ENCODE peak calls at places on chromosomes 1 and 21, in six cellular contexts. P is right lobe of liver, C is ascending aorta, V is Panc1, K is sigmoid colon, U is psoas muscle. D is an unnamed sample.

GRCh38 chr1:212482352-212483153 is 49.8 kb downstream of the NENF start:
- DNase-seq in P (no peak), C (no peak), V (no peak), K (no peak), U (no peak), D (no peak)

GRCh38 chr21:45072963-45073300 is 1.4 kb upstream of the ADARB1 start:
- DNase-seq in P (no peak), C (no peak), V (no peak), K (peak; percentile 54), U (no peak), D (no peak)

GRCh38 chr21:16534408-16535099 is 804.8 kb downstream of the USP25 start:
- DNase-seq in P (peak; percentile 47), C (no peak), V (no peak), K (peak; percentile 85), U (peak; percentile 85), D (peak; percentile 71)

GRCh38 chr1:7032992-7033391 is 247.7 kb downstream of the CAMTA1 start:
- DNase-seq in P (no peak), C (no peak), V (no peak), K (no peak), U (no peak), D (no peak)

GRCh38 chr1:178224358-178224757 is 130.5 kb downstream of the RASAL2 start:
- DNase-seq in P (no peak), C (no peak), V (no peak), K (no peak), U (no peak), D (no peak)

GRCh38 chr1:178693368-178693767 is 31.7 kb upstream of the RALGPS2 start:
- DNase-seq in P (no peak), C (no peak), V (no peak), K (no peak), U (no peak), D (no peak)

GRCh38 chr21:37017951-37018679 is 11.6 kb downstream of the RIPPLY3 start:
- DNase-seq in P (no peak), C (no peak), V (no peak), K (no peak), U (no peak), D (no peak)

GRCh38 chr1:14095001-14095400 is 395.0 kb downstream of the PRDM2 start:
- DNase-seq in P (no peak), C (no peak), V (no peak), K (no peak), U (no peak), D (no peak)

GRCh38 chr1:204573563-204573925 is 57.3 kb downstream of the MDM4 start:
- DNase-seq in P (no peak), C (no peak), V (peak; percentile 57), K (peak; percentile 0), U (no peak), D (no peak)

GRCh38 chr1:159014851-159015250 is 5.1 kb downstream of the IFI16 start:
- DNase-seq in P (no peak), C (no peak), V (no peak), K (no peak), U (no peak), D (no peak)

GRCh38 chr1:209038316-209038715 is 545.2 kb upstream of the CAMK1G start:
- DNase-seq in P (no peak), C (no peak), V (no peak), K (no peak), U (no peak), D (no peak)

GRCh38 chr21:40511976-40512375 is 335.0 kb downstream of the DSCAM start:
- DNase-seq in P (no peak), C (no peak), V (no peak), K (no peak), U (no peak), D (no peak)

GRCh38 chr1:216926681-216927080 is 203.5 kb upstream of the ESRRG start:
- DNase-seq in P (no peak), C (no peak), V (no peak), K (no peak), U (no peak), D (no peak)

GRCh38 chr1:183310753-183311465 is 107.3 kb downstream of the NMNAT2 start:
- DNase-seq in P (no peak), C (peak; percentile 39), V (no peak), K (no peak), U (no peak), D (no peak)

GRCh38 chr1:192147626-192148025 is 10.6 kb upstream of the RGS18 start:
- DNase-seq in P (no peak), C (no peak), V (no peak), K (no peak), U (no peak), D (no peak)

GRCh38 chr1:166840309-166841302 is 1.3 kb downstream of the POGK start:
- DNase-seq in P (no peak), C (no peak), V (no peak), K (no peak), U (no peak), D (peak; percentile 16)

GRCh38 chr1:152953761-152954160 is 6.8 kb downstream of the SPRR5 start:
- DNase-seq in P (no peak), C (no peak), V (no peak), K (no peak), U (no peak), D (no peak)

GRCh38 chr1:86429122-86429725 is 5.3 kb downstream of the CLCA2 start:
- DNase-seq in P (no peak), C (no peak), V (no peak), K (no peak), U (no peak), D (no peak)

GRCh38 chr21:33124879-33125278 is 54.9 kb downstream of the OLIG1 start:
- DNase-seq in P (no peak), C (no peak), V (no peak), K (no peak), U (no peak), D (no peak)

GRCh38 chr1:55536466-55536865 is 321.3 kb upstream of the USP24 start:
- DNase-seq in P (no peak), C (no peak), V (no peak), K (no peak), U (no peak), D (no peak)

GRCh38 chr1:234992065-234992464 is 136.6 kb downstream of the TOMM20 start:
- DNase-seq in P (no peak), C (no peak), V (no peak), K (no peak), U (no peak), D (no peak)

GRCh38 chr1:99602404-99602969 is 43.4 kb upstream of the PALMD start:
- DNase-seq in P (no peak), C (no peak), V (no peak), K (no peak), U (no peak), D (no peak)

GRCh38 chr1:17553970-17554369 is 14.5 kb downstream of the ARHGEF10L start:
- DNase-seq in P (no peak), C (no peak), V (no peak), K (no peak), U (no peak), D (no peak)

GRCh38 chr1:43834280-43835140 is 99.1 kb upstream of the ARTN start:
- DNase-seq in P (no peak), C (no peak), V (no peak), K (no peak), U (no peak), D (no peak)

GRCh38 chr1:193189442-193190095 is 3.2 kb upstream of the B3GALT2 start:
- DNase-seq in P (no peak), C (no peak), V (no peak), K (no peak), U (no peak), D (no peak)

GRCh38 chr1:21115098-21115760 is 61.5 kb downstream of the EIF4G3 start:
- DNase-seq in P (no peak), C (no peak), V (no peak), K (no peak), U (no peak), D (no peak)

GRCh38 chr1:118185083-118185899 is at the start of gene SPAG17:
- DNase-seq in P (peak; percentile 38), C (no peak), V (no peak), K (no peak), U (peak; percentile 80), D (no peak)

GRCh38 chr1:178470411-178470960 is 26.3 kb downstream of the CLEC20A start:
- DNase-seq in P (no peak), C (no peak), V (no peak), K (no peak), U (no peak), D (no peak)

GRCh38 chr1:18750600-18750999 is 108.9 kb downstream of the TAS1R2 start:
- DNase-seq in P (no peak), C (no peak), V (no peak), K (no peak), U (no peak), D (no peak)
- H3K27ac ChIP-seq in P (no peak overlapping the region), C (no peak overlapping the region), V (no peak overlapping the region), K (no peak overlapping the region), U (no peak overlapping the region), D (no peak overlapping the region)

GRCh38 chr1:22654692-22655091 is 1.7 kb downstream of the C1QB start:
- DNase-seq in P (no peak), C (no peak), V (no peak), K (no peak), U (no peak), D (no peak)
- H3K4me3 ChIP-seq in P (peak overlapping the region; percentile 32), C (peak overlapping the region; percentile 49), V (no peak overlapping the region), K (peak overlapping the region; percentile 35), U (peak overlapping the region; percentile 32), D (peak overlapping the region; percentile 22)

GRCh38 chr1:5691795-5692517 is 300.3 kb downstream of the NPHP4 start:
- DNase-seq in P (no peak), C (no peak), V (no peak), K (no peak), U (no peak), D (no peak)

GRCh38 chr1:5690878-5691277 is 301.3 kb downstream of the NPHP4 start:
- DNase-seq in P (no peak), C (no peak), V (no peak), K (no peak), U (no peak), D (no peak)

GRCh38 chr1:5692649-5693048 is 299.6 kb downstream of the NPHP4 start:
- DNase-seq in P (no peak), C (no peak), V (no peak), K (no peak), U (no peak), D (no peak)

GRCh38 chr1:5688479-5689077 is 303.6 kb downstream of the NPHP4 start:
- DNase-seq in P (no peak), C (no peak), V (no peak), K (no peak), U (no peak), D (no peak)

GRCh38 chr1:5690291-5690690 is 301.9 kb downstream of the NPHP4 start:
- DNase-seq in P (no peak), C (no peak), V (no peak), K (no peak), U (no peak), D (peak; percentile 10)
- TF ChIP-seq CTCF in P (no peak), C (no peak), V (no peak), K (no peak), U (no peak), D (no peak)

DNA sequence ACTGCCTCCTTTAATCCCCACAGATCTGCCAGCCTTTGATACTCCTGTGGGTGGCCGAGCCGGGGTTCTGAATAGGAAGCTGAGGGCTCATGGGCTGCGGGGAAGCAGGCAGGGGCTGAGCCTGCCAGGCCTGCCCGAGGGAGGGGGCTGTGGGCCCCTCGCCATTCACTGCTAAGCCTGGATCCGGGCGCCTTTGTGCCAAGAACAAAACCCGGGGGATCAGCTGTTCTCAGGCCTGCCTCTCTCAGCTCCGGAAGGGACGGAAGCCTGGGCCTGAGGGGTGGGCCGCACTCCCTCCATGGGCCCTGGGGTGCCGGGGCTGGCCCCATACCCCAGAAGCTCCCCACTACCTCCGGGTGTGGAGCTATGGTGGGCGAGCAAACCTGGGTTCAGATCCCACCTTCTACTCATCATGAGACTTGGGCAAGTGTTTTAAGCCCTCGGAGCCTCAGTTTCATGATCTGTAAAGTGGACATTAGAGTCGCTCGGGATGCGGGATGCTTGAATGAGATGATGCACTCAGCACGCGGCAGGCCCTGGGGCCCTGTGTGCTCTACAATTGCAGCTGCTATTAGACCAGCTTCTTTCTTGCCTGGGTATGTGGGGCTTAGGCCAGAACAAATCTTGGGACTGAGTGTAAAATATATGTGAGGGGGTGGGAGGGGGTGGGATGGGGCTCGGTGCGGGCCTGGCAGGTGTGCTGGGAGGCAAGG is 19.2 kb upstream of the EPHA2 start:
- DNase-seq in P (no peak), C (no peak), V (no peak), K (no peak), U (no peak), D (no peak)
- H3K27ac ChIP-seq in P (peak overlapping the region; percentile 81), C (peak overlapping the region; percentile 94), V (peak overlapping the region; percentile 99), K (peak overlapping the region; percentile 83), U (peak overlapping the region; percentile 67), D (peak overlapping the region; percentile 81)